ENCODE peak calls at places on chromosomes 5 and 9, in eight cellular contexts. One of them, this sample, is unnamed.

GRCh38 chr9:71514344-71514975 is 253.9 kb downstream of the CEMIP2 start:
- DNase-seq in PC-9: no peak
- DNase-seq in pancreas: no peak
- DNase-seq in suprapubic skin: no peak
- DNase-seq in heart right ventricle: no peak
- DNase-seq in Peyer's patch: no peak
- DNase-seq in mammary epithelial cell: peak; percentile 76
- DNase-seq in OCI-LY7: no peak
- DNase-seq in this sample: no peak

GRCh38 chr5:138438724-138439536 is at the start of gene REEP2:
- DNase-seq in PC-9: no peak
- DNase-seq in pancreas: no peak
- DNase-seq in suprapubic skin: no peak
- DNase-seq in heart right ventricle: no peak
- DNase-seq in Peyer's patch: no peak
- DNase-seq in mammary epithelial cell: peak; percentile 43
- DNase-seq in OCI-LY7: peak; percentile 71
- DNase-seq in this sample: peak; percentile 43

GRCh38 chr9:97411789-97412627 is at the start of gene TDRD7:
- DNase-seq in PC-9: peak; percentile 56
- DNase-seq in pancreas: peak; percentile 93
- DNase-seq in suprapubic skin: peak; percentile 86
- DNase-seq in heart right ventricle: peak; percentile 84
- DNase-seq in Peyer's patch: peak; percentile 95
- DNase-seq in mammary epithelial cell: peak; percentile 63
- DNase-seq in OCI-LY7: peak; percentile 88
- DNase-seq in this sample: peak; percentile 86

GRCh38 chr9:94791431-94791830 is 64.9 kb downstream of the AOPEP start:
- DNase-seq in PC-9: no peak
- DNase-seq in pancreas: no peak
- DNase-seq in suprapubic skin: no peak
- DNase-seq in heart right ventricle: no peak
- DNase-seq in Peyer's patch: no peak
- DNase-seq in mammary epithelial cell: no peak
- DNase-seq in OCI-LY7: no peak
- DNase-seq in this sample: no peak

GRCh38 chr5:113381791-113382190 is 53.0 kb downstream of the TSSK1B start:
- DNase-seq in PC-9: no peak
- DNase-seq in pancreas: no peak
- DNase-seq in suprapubic skin: no peak
- DNase-seq in heart right ventricle: no peak
- DNase-seq in Peyer's patch: no peak
- DNase-seq in mammary epithelial cell: no peak
- DNase-seq in OCI-LY7: no peak
- DNase-seq in this sample: no peak

GRCh38 chr9:112705773-112706427 is 12.0 kb downstream of the INIP start:
- DNase-seq in PC-9: no peak
- DNase-seq in pancreas: no peak
- DNase-seq in suprapubic skin: no peak
- DNase-seq in heart right ventricle: peak; percentile 19
- DNase-seq in Peyer's patch: no peak
- DNase-seq in mammary epithelial cell: peak; percentile 21
- DNase-seq in OCI-LY7: no peak
- DNase-seq in this sample: peak; percentile 22

GRCh38 chr5:55037046-55037771 is 13.2 kb downstream of the GZMK start:
- DNase-seq in PC-9: no peak
- DNase-seq in pancreas: no peak
- DNase-seq in suprapubic skin: no peak
- DNase-seq in heart right ventricle: no peak
- DNase-seq in Peyer's patch: peak; percentile 65
- DNase-seq in mammary epithelial cell: no peak
- DNase-seq in OCI-LY7: peak; percentile 22
- DNase-seq in this sample: no peak

GRCh38 chr9:124360277-124360676 is 55.0 kb downstream of the PSMB7 start:
- DNase-seq in PC-9: no peak
- DNase-seq in pancreas: no peak
- DNase-seq in suprapubic skin: no peak
- DNase-seq in heart right ventricle: no peak
- DNase-seq in Peyer's patch: no peak
- DNase-seq in mammary epithelial cell: no peak
- DNase-seq in OCI-LY7: no peak
- DNase-seq in this sample: no peak

GRCh38 chr5:69492391-69493234 is at the start of gene OCLN:
- DNase-seq in PC-9: peak; percentile 83
- DNase-seq in pancreas: peak; percentile 97
- DNase-seq in suprapubic skin: peak; percentile 62
- DNase-seq in heart right ventricle: no peak
- DNase-seq in Peyer's patch: peak; percentile 83
- DNase-seq in mammary epithelial cell: peak; percentile 89
- DNase-seq in OCI-LY7: no peak
- DNase-seq in this sample: peak; percentile 96

GRCh38 chr5:95823738-95824609 is 1.4 kb upstream of the GLRX start:
- DNase-seq in PC-9: peak; percentile 95
- DNase-seq in pancreas: no peak
- DNase-seq in suprapubic skin: peak; percentile 83
- DNase-seq in heart right ventricle: peak; percentile 66
- DNase-seq in Peyer's patch: peak; percentile 86
- DNase-seq in mammary epithelial cell: no peak
- DNase-seq in OCI-LY7: peak; percentile 68
- DNase-seq in this sample: peak; percentile 36

GRCh38 chr9:99737649-99738048 is 84.0 kb upstream of the NR4A3 start:
- DNase-seq in PC-9: no peak
- DNase-seq in pancreas: no peak
- DNase-seq in suprapubic skin: no peak
- DNase-seq in heart right ventricle: no peak
- DNase-seq in Peyer's patch: no peak
- DNase-seq in mammary epithelial cell: no peak
- DNase-seq in OCI-LY7: no peak
- DNase-seq in this sample: no peak

GRCh38 chr5:107469485-107469884 is 201.3 kb downstream of the EFNA5 start:
- DNase-seq in PC-9: peak; percentile 98
- DNase-seq in pancreas: no peak
- DNase-seq in suprapubic skin: no peak
- DNase-seq in heart right ventricle: no peak
- DNase-seq in Peyer's patch: no peak
- DNase-seq in mammary epithelial cell: peak; percentile 93
- DNase-seq in OCI-LY7: no peak
- DNase-seq in this sample: no peak

GRCh38 chr9:10873999-10874398 is 261.2 kb upstream of the PTPRD start:
- DNase-seq in PC-9: no peak
- DNase-seq in pancreas: no peak
- DNase-seq in suprapubic skin: no peak
- DNase-seq in heart right ventricle: no peak
- DNase-seq in Peyer's patch: no peak
- DNase-seq in mammary epithelial cell: no peak
- DNase-seq in OCI-LY7: no peak
- DNase-seq in this sample: no peak

GRCh38 chr9:92463989-92464388 is 18.3 kb downstream of the ASPN start:
- DNase-seq in PC-9: no peak
- DNase-seq in pancreas: no peak
- DNase-seq in suprapubic skin: no peak
- DNase-seq in heart right ventricle: no peak
- DNase-seq in Peyer's patch: no peak
- DNase-seq in mammary epithelial cell: peak; percentile 60
- DNase-seq in OCI-LY7: no peak
- DNase-seq in this sample: no peak

GRCh38 chr5:137122558-137122957 is 376.6 kb downstream of the SPOCK1 start:
- DNase-seq in PC-9: no peak
- DNase-seq in pancreas: no peak
- DNase-seq in suprapubic skin: no peak
- DNase-seq in heart right ventricle: no peak
- DNase-seq in Peyer's patch: no peak
- DNase-seq in mammary epithelial cell: no peak
- DNase-seq in OCI-LY7: no peak
- DNase-seq in this sample: no peak

GRCh38 chr5:54746346-54746745 is 228.8 kb downstream of the SNX18 start:
- DNase-seq in PC-9: no peak
- DNase-seq in pancreas: no peak
- DNase-seq in suprapubic skin: no peak
- DNase-seq in heart right ventricle: no peak
- DNase-seq in Peyer's patch: no peak
- DNase-seq in mammary epithelial cell: no peak
- DNase-seq in OCI-LY7: no peak
- DNase-seq in this sample: no peak

GRCh38 chr9:109270971-109271900 is 49.6 kb downstream of the EPB41L4B start:
- DNase-seq in PC-9: no peak
- DNase-seq in pancreas: no peak
- DNase-seq in suprapubic skin: no peak
- DNase-seq in heart right ventricle: no peak
- DNase-seq in Peyer's patch: peak; percentile 31
- DNase-seq in mammary epithelial cell: no peak
- DNase-seq in OCI-LY7: peak; percentile 23
- DNase-seq in this sample: no peak

GRCh38 chr9:124725068-124725452 is 46.1 kb downstream of the NR6A1 start:
- DNase-seq in PC-9: no peak
- DNase-seq in pancreas: no peak
- DNase-seq in suprapubic skin: no peak
- DNase-seq in heart right ventricle: no peak
- DNase-seq in Peyer's patch: no peak
- DNase-seq in mammary epithelial cell: no peak
- DNase-seq in OCI-LY7: no peak
- DNase-seq in this sample: no peak

GRCh38 chr9:70352802-70353201 is 61.7 kb downstream of the KLF9 start:
- DNase-seq in PC-9: no peak
- DNase-seq in pancreas: no peak
- DNase-seq in suprapubic skin: no peak
- DNase-seq in heart right ventricle: no peak
- DNase-seq in Peyer's patch: no peak
- DNase-seq in mammary epithelial cell: no peak
- DNase-seq in OCI-LY7: no peak
- DNase-seq in this sample: no peak

GRCh38 chr5:142571351-142571750 is 114.5 kb downstream of the FGF1 start:
- DNase-seq in PC-9: no peak
- DNase-seq in pancreas: no peak
- DNase-seq in suprapubic skin: no peak
- DNase-seq in heart right ventricle: no peak
- DNase-seq in Peyer's patch: no peak
- DNase-seq in mammary epithelial cell: no peak
- DNase-seq in OCI-LY7: no peak
- DNase-seq in this sample: no peak

DNA sequence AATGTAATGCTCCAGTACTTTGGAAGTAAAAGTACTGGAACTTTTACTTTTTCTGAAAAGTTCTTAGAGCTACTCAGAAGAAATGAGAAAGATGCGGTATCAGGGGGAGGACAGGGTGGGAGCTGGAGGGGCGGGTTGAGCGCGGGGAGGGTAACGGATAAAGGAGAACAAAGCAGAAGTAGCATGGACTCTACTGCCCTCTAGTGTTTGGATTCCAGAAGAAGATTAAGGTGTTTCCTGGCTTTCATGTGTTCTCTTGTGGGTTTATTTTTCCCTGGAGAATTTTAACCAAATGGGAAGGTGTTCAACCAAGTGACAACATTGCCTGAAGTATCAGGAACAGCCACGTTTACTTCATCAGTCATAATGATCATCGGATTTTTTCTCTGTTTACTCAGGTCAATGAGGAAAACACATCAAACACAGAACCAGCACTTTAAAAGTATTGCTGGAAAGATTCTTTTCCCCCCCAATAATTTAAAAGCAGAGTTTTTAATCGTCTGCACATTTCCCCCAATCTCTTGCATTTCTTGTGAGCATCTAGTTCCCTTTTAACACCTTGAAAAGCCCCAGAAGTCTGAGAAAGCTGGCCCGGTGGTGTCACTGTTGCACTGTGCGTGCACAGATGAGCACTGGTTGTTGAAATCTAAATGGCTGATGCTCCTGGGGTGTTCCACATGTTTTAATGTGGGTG is 190.6 kb downstream of the MPDZ start:
- DNase-seq in PC-9: no peak
- DNase-seq in pancreas: no peak
- DNase-seq in suprapubic skin: no peak
- DNase-seq in heart right ventricle: peak; percentile 13
- DNase-seq in Peyer's patch: no peak
- DNase-seq in mammary epithelial cell: peak; percentile 35
- DNase-seq in OCI-LY7: peak; percentile 45
- DNase-seq in this sample: peak; percentile 27
- H3K4me3 ChIP-seq in PC-9: no peak overlapping the region
- H3K4me3 ChIP-seq in pancreas: no peak overlapping the region
- H3K4me3 ChIP-seq in suprapubic skin: no peak overlapping the region
- H3K4me3 ChIP-seq in heart right ventricle: no peak overlapping the region
- H3K4me3 ChIP-seq in Peyer's patch: no peak overlapping the region
- H3K4me3 ChIP-seq in mammary epithelial cell: no peak overlapping the region
- H3K4me3 ChIP-seq in OCI-LY7: no peak overlapping the region
- H3K4me3 ChIP-seq in this sample: no peak overlapping the region

GRCh38 chr5:34582364-34582763 is 73.8 kb upstream of the RAI14 start:
- DNase-seq in PC-9: no peak
- DNase-seq in pancreas: no peak
- DNase-seq in suprapubic skin: no peak
- DNase-seq in heart right ventricle: no peak
- DNase-seq in Peyer's patch: no peak
- DNase-seq in mammary epithelial cell: no peak
- DNase-seq in OCI-LY7: no peak
- DNase-seq in this sample: no peak
- TF ChIP-seq CTCF in PC-9: no peak
- TF ChIP-seq CTCF in pancreas: no peak
- TF ChIP-seq CTCF in suprapubic skin: no peak
- TF ChIP-seq CTCF in heart right ventricle: no peak
- TF ChIP-seq CTCF in Peyer's patch: no peak
- TF ChIP-seq CTCF in mammary epithelial cell: no peak
- TF ChIP-seq CTCF in OCI-LY7: no peak
- TF ChIP-seq CTCF in this sample: no peak

DNA sequence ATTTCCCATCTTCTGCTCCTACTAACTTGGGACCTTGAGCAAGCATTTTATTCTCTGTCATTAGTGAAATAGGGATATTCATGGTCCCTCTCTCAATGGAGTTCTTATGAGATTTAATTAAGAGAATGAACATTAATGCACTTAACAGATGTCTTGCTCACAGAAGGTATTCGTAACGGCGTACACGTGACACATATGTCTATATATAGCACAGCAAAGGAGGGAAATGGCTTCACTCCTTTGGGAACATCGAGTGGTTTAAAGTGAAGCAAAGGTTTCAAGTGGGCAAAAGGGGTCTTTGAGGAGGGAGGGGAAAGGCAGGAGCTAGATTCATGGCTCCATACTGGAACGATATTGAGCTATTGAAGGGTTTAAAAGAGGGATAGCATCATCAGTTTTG is 24.6 kb downstream of the KDM4C start:
- DNase-seq in PC-9: no peak
- DNase-seq in pancreas: no peak
- DNase-seq in suprapubic skin: no peak
- DNase-seq in heart right ventricle: no peak
- DNase-seq in Peyer's patch: no peak
- DNase-seq in mammary epithelial cell: no peak
- DNase-seq in OCI-LY7: no peak
- DNase-seq in this sample: no peak
- H3K4me1 ChIP-seq in PC-9: no peaks in the 10 kb centered on the region
- H3K4me1 ChIP-seq in pancreas: peaks cover 32% of the 10 kb centered on the region
- H3K4me1 ChIP-seq in suprapubic skin: peaks cover 7% of the 10 kb centered on the region
- H3K4me1 ChIP-seq in heart right ventricle: peaks cover 53% of the 10 kb centered on the region
- H3K4me1 ChIP-seq in Peyer's patch: peaks cover 24% of the 10 kb centered on the region
- H3K4me1 ChIP-seq in mammary epithelial cell: peaks cover 6% of the 10 kb centered on the region
- H3K4me1 ChIP-seq in OCI-LY7: no peaks in the 10 kb centered on the region
- H3K4me1 ChIP-seq in this sample: peaks cover 76% of the 10 kb centered on the region

DNA sequence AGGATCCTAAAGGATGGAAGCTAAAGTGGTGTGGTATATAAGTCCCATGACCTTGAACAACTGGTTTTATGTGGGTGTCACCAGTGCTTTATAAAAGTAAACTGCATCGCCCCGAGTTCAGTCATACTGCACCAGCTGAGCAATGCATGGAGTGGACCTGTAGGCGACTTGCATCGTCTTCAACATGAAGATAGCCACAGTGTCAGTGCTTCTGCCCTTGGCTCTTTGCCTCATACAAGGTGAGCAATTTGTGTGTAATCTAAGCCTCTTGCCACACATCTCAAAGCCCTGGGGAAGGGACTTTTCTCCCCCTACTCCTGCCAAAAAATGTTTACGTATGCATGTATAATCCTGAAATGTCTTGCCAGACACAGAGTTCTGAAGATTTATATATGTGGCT is at the start of gene SPINK5:
- DNase-seq in PC-9: no peak
- DNase-seq in pancreas: no peak
- DNase-seq in suprapubic skin: no peak
- DNase-seq in heart right ventricle: no peak
- DNase-seq in Peyer's patch: no peak
- DNase-seq in mammary epithelial cell: peak; percentile 59
- DNase-seq in OCI-LY7: no peak
- DNase-seq in this sample: no peak
- H3K4me3 ChIP-seq in PC-9: no peak within 1 kb of the TSS
- H3K4me3 ChIP-seq in pancreas: no peak within 1 kb of the TSS
- H3K4me3 ChIP-seq in suprapubic skin: no peak within 1 kb of the TSS
- H3K4me3 ChIP-seq in heart right ventricle: no peak within 1 kb of the TSS
- H3K4me3 ChIP-seq in Peyer's patch: no peak within 1 kb of the TSS
- H3K4me3 ChIP-seq in mammary epithelial cell: no peak within 1 kb of the TSS
- H3K4me3 ChIP-seq in OCI-LY7: no peak within 1 kb of the TSS
- H3K4me3 ChIP-seq in this sample: no peak within 1 kb of the TSS

This sample was measured in Caco-2.